ENCODE peak calls at places on chromosomes 3 and 15, in four cellular contexts. W is EH, A is activated gamma-delta T cell treated with Interleukin-2 at 50 U/mL for 16 hours, U is RPMI7951. F is an unnamed sample.
A peak's percentile ranks its signal among the peaks of the same experiment; 100 is the strongest.

GRCh38 chr3:71754610-71755253 is 1.1 kb downstream of the GPR27 start:
- DNase-seq in A (no peak), W (no peak), U (no peak), F (no peak)

GRCh38 chr3:58116161-58116955 is 94.4 kb downstream of the DNASE1L3 start:
- DNase-seq in A (peak; percentile 66), W (no peak), U (no peak), F (no peak)

GRCh38 chr15:100859970-100860828 is 19.4 kb upstream of the ALDH1A3 start:
- DNase-seq in W (no peak), A (no peak), U (no peak), F (no peak)

GRCh38 chr3:147191795-147192385 is 214.5 kb downstream of the ZIC4 start:
- DNase-seq in U (peak; percentile 57), W (peak; percentile 74), A (no peak), F (peak; percentile 87)

GRCh38 chr15:60546764-60547163 is 67.8 kb upstream of the ICE2 start:
- DNase-seq in U (no peak), W (no peak), A (no peak), F (no peak)

GRCh38 chr3:71972031-71972430 is 187.1 kb upstream of the PROK2 start:
- DNase-seq in U (peak; percentile 87), A (no peak), W (peak; percentile 47), F (peak; percentile 32)

GRCh38 chr3:128285925-128286275 is 132.6 kb downstream of the EEFSEC start:
- DNase-seq in W (no peak), U (no peak), A (no peak), F (no peak)

GRCh38 chr15:52737720-52738119 is 52.4 kb downstream of the ONECUT1 start:
- DNase-seq in A (no peak), W (peak; percentile 37), U (peak; percentile 29), F (no peak)

GRCh38 chr15:39435244-39435643 is 145.6 kb upstream of the THBS1 start:
- DNase-seq in A (no peak), U (no peak), W (no peak), F (no peak)

GRCh38 chr15:44092221-44092620 is 102.8 kb downstream of the FRMD5 start:
- DNase-seq in W (peak; percentile 70), U (peak; percentile 72), A (no peak), F (peak; percentile 75)

GRCh38 chr3:78204977-78205376 is 1165.1 kb downstream of the ROBO2 start:
- DNase-seq in U (peak; percentile 35), A (no peak), W (peak; percentile 76), F (peak; percentile 51)

GRCh38 chr3:31010491-31010890 is 116.0 kb upstream of the GADL1 start:
- DNase-seq in W (peak; percentile 62), A (no peak), U (peak; percentile 73), F (peak; percentile 92)

GRCh38 chr3:128040041-128040440 is 12.2 kb upstream of the SEC61A1 start:
- DNase-seq in U (no peak), A (no peak), W (no peak), F (no peak)

GRCh38 chr3:24365168-24365567 is 129.5 kb downstream of the THRB start:
- DNase-seq in A (no peak), W (peak; percentile 90), U (peak; percentile 93), F (peak; percentile 84)

GRCh38 chr3:23696842-23697241 is 108.9 kb upstream of the UBE2E1 start:
- DNase-seq in U (no peak), W (no peak), A (no peak), F (peak; percentile 59)